ENCODE peak calls at places on chromosome 10, in seven cellular contexts. R is colonic mucosa; U is WTC11; G is osteocyte; Q is activated CD4-positive, alpha-beta T cell treated with anti-CD3 and anti-CD28 coated beads, Interleukin-2, amount 10 ng/mL, durations not matched to agents 7 days and 5 days; A is body of pancreas; N is coronary artery. S is an unnamed sample.

GRCh38 chr10:30411263-30411662 is 22.7 kb upstream of the MAP3K8 start:
- DNase-seq in R (no peak), U (no peak), G (no peak), Q (no peak), A (no peak), N (no peak), S (no peak)

GRCh38 chr10:75425291-75426079 is 5.9 kb upstream of the LRMDA start:
- DNase-seq in R (no peak), U (no peak), G (no peak), Q (no peak), A (peak), N (no peak), S (no peak)

GRCh38 chr10:514137-514671 is 175.3 kb downstream of the DIP2C start:
- DNase-seq in R (no peak), U (no peak), G (no peak), Q (no peak), A (peak), N (no peak), S (no peak)

GRCh38 chr10:130218936-130219335 is 82.7 kb downstream of the GLRX3 start:
- DNase-seq in R (no peak), U (no peak), G (peak), Q (no peak), A (no peak), N (peak), S (no peak)

GRCh38 chr10:28181478-28182096 is 121.3 kb downstream of the MPP7 start:
- DNase-seq in R (no peak), U (no peak), G (no peak), Q (no peak), A (no peak), N (no peak), S (no peak)

GRCh38 chr10:30821269-30821993 is 191.9 kb upstream of the LYZL2 start:
- DNase-seq in R (no peak), U (no peak), G (no peak), Q (no peak), A (no peak), N (no peak), S (no peak)

GRCh38 chr10:100775346-100775745 is 30.0 kb downstream of the PAX2 start:
- DNase-seq in R (no peak), U (no peak), G (no peak), Q (no peak), A (peak), N (no peak), S (no peak)

GRCh38 chr10:114638874-114639625 is 19.0 kb downstream of the ABLIM1 start:
- DNase-seq in R (no peak), U (no peak), G (no peak), Q (no peak), A (no peak), N (no peak), S (peak)

GRCh38 chr10:30488319-30488718 is 54.3 kb downstream of the MAP3K8 start:
- DNase-seq in R (no peak), U (no peak), G (no peak), Q (no peak), A (no peak), N (no peak), S (no peak)

GRCh38 chr10:8130973-8131911 is 76.8 kb downstream of the GATA3 start:
- DNase-seq in R (no peak), U (no peak), G (no peak), Q (peak), A (no peak), N (no peak), S (peak)

GRCh38 chr10:75417522-75417927 is 13.9 kb upstream of the LRMDA start:
- DNase-seq in R (no peak), U (peak), G (no peak), Q (no peak), A (no peak), N (no peak), S (no peak)